ENCODE peak calls at places on chromosomes 6 and 20, in eight cellular contexts. One of them, this sample, is unnamed.

GRCh38 chr6:161792887-161793286 is 519.0 kb upstream of the AGPAT4 start:
- DNase-seq in Calu3: no peak
- DNase-seq in coronary artery: no peak
- DNase-seq in cerebellar nuclear complex: no peak
- DNase-seq in heart left ventricle: no peak
- DNase-seq in Right ventricle myocardium inferior: no peak
- DNase-seq in sigmoid colon: no peak
- DNase-seq in fibroblast of the aortic adventitia: no peak
- DNase-seq in this sample: no peak

GRCh38 chr20:2759603-2760360 is 40.6 kb downstream of the CPXM1 start:
- DNase-seq in Calu3: no peak
- DNase-seq in coronary artery: no peak
- DNase-seq in cerebellar nuclear complex: no peak
- DNase-seq in heart left ventricle: no peak
- DNase-seq in Right ventricle myocardium inferior: no peak
- DNase-seq in sigmoid colon: no peak
- DNase-seq in fibroblast of the aortic adventitia: no peak
- DNase-seq in this sample: no peak

GRCh38 chr6:33344771-33345697 is 27.5 kb upstream of the ZBTB22 start:
- DNase-seq in Calu3: peak; percentile 74
- DNase-seq in coronary artery: peak; percentile 75
- DNase-seq in cerebellar nuclear complex: no peak
- DNase-seq in heart left ventricle: peak; percentile 57
- DNase-seq in Right ventricle myocardium inferior: no peak
- DNase-seq in sigmoid colon: peak; percentile 86
- DNase-seq in fibroblast of the aortic adventitia: peak; percentile 86
- DNase-seq in this sample: peak; percentile 53

GRCh38 chr6:20400476-20401402 is 940 bp upstream of the E2F3 start:
- DNase-seq in Calu3: peak; percentile 47
- DNase-seq in coronary artery: no peak
- DNase-seq in cerebellar nuclear complex: no peak
- DNase-seq in heart left ventricle: peak; percentile 20
- DNase-seq in Right ventricle myocardium inferior: peak; percentile 80
- DNase-seq in sigmoid colon: peak; percentile 67
- DNase-seq in fibroblast of the aortic adventitia: peak; percentile 44
- DNase-seq in this sample: peak; percentile 93

GRCh38 chr6:151958332-151958731 is 150.8 kb downstream of the ESR1 start:
- DNase-seq in Calu3: peak; percentile 6
- DNase-seq in coronary artery: no peak
- DNase-seq in cerebellar nuclear complex: no peak
- DNase-seq in heart left ventricle: no peak
- DNase-seq in Right ventricle myocardium inferior: no peak
- DNase-seq in sigmoid colon: no peak
- DNase-seq in fibroblast of the aortic adventitia: peak; percentile 79
- DNase-seq in this sample: no peak

GRCh38 chr6:43877463-43878126 is 107.6 kb downstream of the VEGFA start:
- DNase-seq in Calu3: no peak
- DNase-seq in coronary artery: no peak
- DNase-seq in cerebellar nuclear complex: no peak
- DNase-seq in heart left ventricle: no peak
- DNase-seq in Right ventricle myocardium inferior: no peak
- DNase-seq in sigmoid colon: no peak
- DNase-seq in fibroblast of the aortic adventitia: no peak
- DNase-seq in this sample: no peak

GRCh38 chr6:164401871-164402270 is 907.5 kb downstream of the C6orf118 start:
- DNase-seq in Calu3: no peak
- DNase-seq in coronary artery: no peak
- DNase-seq in cerebellar nuclear complex: no peak
- DNase-seq in heart left ventricle: no peak
- DNase-seq in Right ventricle myocardium inferior: no peak
- DNase-seq in sigmoid colon: no peak
- DNase-seq in fibroblast of the aortic adventitia: no peak
- DNase-seq in this sample: no peak

GRCh38 chr6:125073071-125073470 is 80.5 kb upstream of the TPD52L1 start:
- DNase-seq in Calu3: no peak
- DNase-seq in coronary artery: no peak
- DNase-seq in cerebellar nuclear complex: no peak
- DNase-seq in heart left ventricle: no peak
- DNase-seq in Right ventricle myocardium inferior: no peak
- DNase-seq in sigmoid colon: no peak
- DNase-seq in fibroblast of the aortic adventitia: no peak
- DNase-seq in this sample: no peak

GRCh38 chr6:124963416-124964083 is 1.3 kb downstream of the RNF217 start:
- DNase-seq in Calu3: no peak
- DNase-seq in coronary artery: no peak
- DNase-seq in cerebellar nuclear complex: no peak
- DNase-seq in heart left ventricle: no peak
- DNase-seq in Right ventricle myocardium inferior: no peak
- DNase-seq in sigmoid colon: no peak
- DNase-seq in fibroblast of the aortic adventitia: peak; percentile 55
- DNase-seq in this sample: no peak

GRCh38 chr6:125639621-125640020 is 109.8 kb upstream of the HEY2 start:
- DNase-seq in Calu3: no peak
- DNase-seq in coronary artery: no peak
- DNase-seq in cerebellar nuclear complex: no peak
- DNase-seq in heart left ventricle: no peak
- DNase-seq in Right ventricle myocardium inferior: no peak
- DNase-seq in sigmoid colon: no peak
- DNase-seq in fibroblast of the aortic adventitia: no peak
- DNase-seq in this sample: no peak

GRCh38 chr6:52503853-52504777 is 72.7 kb downstream of the TRAM2 start:
- DNase-seq in Calu3: peak; percentile 99
- DNase-seq in coronary artery: peak; percentile 96
- DNase-seq in cerebellar nuclear complex: peak; percentile 25
- DNase-seq in heart left ventricle: peak; percentile 91
- DNase-seq in Right ventricle myocardium inferior: peak; percentile 92
- DNase-seq in sigmoid colon: peak; percentile 83
- DNase-seq in fibroblast of the aortic adventitia: peak; percentile 75
- DNase-seq in this sample: peak; percentile 89

GRCh38 chr20:23047738-23048214 is 1.7 kb downstream of the THBD start:
- DNase-seq in Calu3: no peak
- DNase-seq in coronary artery: peak; percentile 73
- DNase-seq in cerebellar nuclear complex: no peak
- DNase-seq in heart left ventricle: peak; percentile 42
- DNase-seq in Right ventricle myocardium inferior: peak; percentile 88
- DNase-seq in sigmoid colon: no peak
- DNase-seq in fibroblast of the aortic adventitia: no peak
- DNase-seq in this sample: no peak

GRCh38 chr6:13014551-13015378 is 298.2 kb downstream of the PHACTR1 start:
- DNase-seq in Calu3: no peak
- DNase-seq in coronary artery: no peak
- DNase-seq in cerebellar nuclear complex: no peak
- DNase-seq in heart left ventricle: peak; percentile 22
- DNase-seq in Right ventricle myocardium inferior: no peak
- DNase-seq in sigmoid colon: no peak
- DNase-seq in fibroblast of the aortic adventitia: no peak
- DNase-seq in this sample: no peak

GRCh38 chr6:33878541-33878940 is 74.7 kb upstream of the MLN start:
- DNase-seq in Calu3: no peak
- DNase-seq in coronary artery: no peak
- DNase-seq in cerebellar nuclear complex: no peak
- DNase-seq in heart left ventricle: no peak
- DNase-seq in Right ventricle myocardium inferior: no peak
- DNase-seq in sigmoid colon: no peak
- DNase-seq in fibroblast of the aortic adventitia: no peak
- DNase-seq in this sample: no peak

GRCh38 chr6:23518294-23518693 is 607.7 kb upstream of the NRSN1 start:
- DNase-seq in Calu3: no peak
- DNase-seq in coronary artery: no peak
- DNase-seq in cerebellar nuclear complex: no peak
- DNase-seq in heart left ventricle: no peak
- DNase-seq in Right ventricle myocardium inferior: no peak
- DNase-seq in sigmoid colon: no peak
- DNase-seq in fibroblast of the aortic adventitia: no peak
- DNase-seq in this sample: no peak

GRCh38 chr6:14664112-14664592 is 546.6 kb downstream of the CD83 start:
- DNase-seq in Calu3: no peak
- DNase-seq in coronary artery: no peak
- DNase-seq in cerebellar nuclear complex: no peak
- DNase-seq in heart left ventricle: no peak
- DNase-seq in Right ventricle myocardium inferior: no peak
- DNase-seq in sigmoid colon: no peak
- DNase-seq in fibroblast of the aortic adventitia: no peak
- DNase-seq in this sample: no peak

GRCh38 chr6:35602133-35602946 is 86.4 kb downstream of the FKBP5 start:
- DNase-seq in Calu3: no peak
- DNase-seq in coronary artery: no peak
- DNase-seq in cerebellar nuclear complex: no peak
- DNase-seq in heart left ventricle: peak; percentile 13
- DNase-seq in Right ventricle myocardium inferior: no peak
- DNase-seq in sigmoid colon: peak; percentile 81
- DNase-seq in fibroblast of the aortic adventitia: peak; percentile 60
- DNase-seq in this sample: no peak

GRCh38 chr6:6006428-6007310 is at the start of gene NRN1:
- DNase-seq in Calu3: no peak
- DNase-seq in coronary artery: no peak
- DNase-seq in cerebellar nuclear complex: no peak
- DNase-seq in heart left ventricle: no peak
- DNase-seq in Right ventricle myocardium inferior: no peak
- DNase-seq in sigmoid colon: no peak
- DNase-seq in fibroblast of the aortic adventitia: no peak
- DNase-seq in this sample: peak; percentile 62

This sample was measured in NCI-H446.